ENCODE peak calls at places on chromosomes 2 and 18, in ten cellular contexts. Y is GM10248; T is psoas muscle; H is AG09319; P is foreskin fibroblast; M is endothelial cell; L is HFFc6; F is ascending aorta; N is CD8-positive, alpha-beta T cell; Q is esophagus squamous epithelium. G is an unnamed sample.

GRCh38 chr2:85772019-85772745 is 18.4 kb downstream of the ATOH8 start:
- DNase-seq in Y (no peak), T (peak; percentile 99), H (peak; percentile 100), P (peak; percentile 100), M (no peak), L (peak; percentile 100), F (peak; percentile 93), N (no peak), Q (peak; percentile 24), G (no peak)

GRCh38 chr18:47558110-47558750 is 306.8 kb upstream of the SKOR2 start:
- DNase-seq in Y (no peak), T (no peak), H (no peak), P (no peak), M (no peak), L (no peak), F (no peak), N (no peak), Q (no peak), G (no peak)

GRCh38 chr2:200199576-200200263 is 106.8 kb upstream of the SPATS2L start:
- DNase-seq in Y (no peak), T (no peak), H (no peak), P (no peak), M (no peak), L (no peak), F (no peak), N (no peak), Q (no peak), G (no peak)

GRCh38 chr2:33681333-33681732 is 82.2 kb upstream of the FAM98A start:
- DNase-seq in Y (no peak), T (no peak), H (no peak), P (no peak), M (no peak), L (no peak), F (no peak), N (no peak), Q (no peak), G (no peak)

GRCh38 chr2:131125195-131125757 is 20.1 kb downstream of the PLEKHB2 start:
- DNase-seq in Y (no peak), T (no peak), H (no peak), P (no peak), M (no peak), L (no peak), F (no peak), N (no peak), Q (no peak), G (no peak)

GRCh38 chr18:22098563-22098989 is 70.8 kb upstream of the GATA6 start:
- DNase-seq in Y (no peak), T (no peak), H (no peak), P (no peak), M (no peak), L (no peak), F (no peak), N (no peak), Q (no peak), G (no peak)

GRCh38 chr2:219684721-219685689 is 57.6 kb downstream of the SLC4A3 start:
- DNase-seq in Y (peak; percentile 78), T (peak; percentile 58), H (no peak), P (peak; percentile 51), M (peak; percentile 22), L (no peak), F (peak; percentile 65), N (peak; percentile 2), Q (no peak), G (peak; percentile 29)

GRCh38 chr18:46071894-46072867 is at the start of gene PSTPIP2:
- DNase-seq in Y (peak; percentile 74), T (peak; percentile 73), H (peak; percentile 11), P (peak; percentile 61), M (peak; percentile 62), L (peak; percentile 44), F (no peak), N (peak; percentile 33), Q (no peak), G (peak; percentile 29)

GRCh38 chr2:168345601-168346000 is 98.2 kb upstream of the STK39 start:
- DNase-seq in Y (peak; percentile 26), T (no peak), H (no peak), P (no peak), M (no peak), L (no peak), F (no peak), N (no peak), Q (no peak), G (no peak)

GRCh38 chr18:13321923-13322322 is 103.4 kb downstream of the LDLRAD4 start:
- DNase-seq in Y (no peak), T (no peak), H (no peak), P (no peak), M (no peak), L (no peak), F (no peak), N (no peak), Q (no peak), G (no peak)

GRCh38 chr2:222526480-222527277 is 102.3 kb downstream of the SGPP2 start:
- DNase-seq in Y (no peak), T (no peak), H (no peak), P (no peak), M (no peak), L (no peak), F (no peak), N (no peak), Q (no peak), G (no peak)

GRCh38 chr2:201971516-201972228 is 62.0 kb upstream of the FZD7 start:
- DNase-seq in Y (no peak), T (no peak), H (peak; percentile 27), P (peak; percentile 20), M (no peak), L (no peak), F (no peak), N (no peak), Q (no peak), G (no peak)

GRCh38 chr2:136242687-136243277 is 124.8 kb upstream of the CXCR4 start:
- DNase-seq in Y (no peak), T (no peak), H (no peak), P (no peak), M (no peak), L (no peak), F (no peak), N (no peak), Q (no peak), G (no peak)

GRCh38 chr2:232890536-232890895 is 20.5 kb downstream of the SNORC start:
- DNase-seq in Y (no peak), T (peak; percentile 3), H (no peak), P (no peak), M (no peak), L (no peak), F (no peak), N (no peak), Q (no peak), G (no peak)

GRCh38 chr2:134232868-134233732 is 20.8 kb upstream of the MGAT5 start:
- DNase-seq in Y (no peak), T (no peak), H (no peak), P (no peak), M (no peak), L (peak; percentile 53), F (no peak), N (no peak), Q (no peak), G (no peak)

GRCh38 chr2:127117603-127118002 is 10.6 kb upstream of the BIN1 start:
- DNase-seq in Y (no peak), T (no peak), H (no peak), P (no peak), M (no peak), L (no peak), F (no peak), N (no peak), Q (no peak), G (no peak)

GRCh38 chr2:31694444-31694843 is 113.7 kb upstream of the SRD5A2 start:
- DNase-seq in Y (no peak), T (no peak), H (no peak), P (no peak), M (no peak), L (no peak), F (no peak), N (no peak), Q (no peak), G (no peak)

GRCh38 chr2:239569401-239570090 is 168.7 kb upstream of the HDAC4 start:
- DNase-seq in Y (no peak), T (no peak), H (no peak), P (no peak), M (no peak), L (no peak), F (no peak), N (no peak), Q (no peak), G (peak; percentile 10)

GRCh38 chr2:151482310-151482709 is 72.6 kb downstream of the RIF1 start:
- DNase-seq in Y (no peak), T (no peak), H (no peak), P (no peak), M (no peak), L (no peak), F (no peak), N (no peak), Q (no peak), G (no peak)

GRCh38 chr18:61569176-61569892 is 236.1 kb downstream of the CDH20 start:
- DNase-seq in Y (no peak), T (peak; percentile 19), H (peak; percentile 60), P (peak; percentile 62), M (no peak), L (peak; percentile 60), F (no peak), N (no peak), Q (no peak), G (no peak)
- TF ChIP-seq CTCF in Y (no peak), T (no peak), H (no peak), P (no peak), M (no peak), L (no peak), F (no peak), N (no peak), Q (no peak), G (no peak)

GRCh38 chr2:218398437-218399390 is 954 bp upstream of the CTDSP1 start:
- DNase-seq in Y (peak; percentile 82), T (peak; percentile 85), H (no peak), P (peak; percentile 88), M (peak; percentile 63), L (peak; percentile 34), F (peak; percentile 52), N (peak; percentile 42), Q (no peak), G (peak; percentile 57)
- TF ChIP-seq CTCF in Y (no peak), T (peak; percentile 0), H (no peak), P (no peak), M (no peak), L (peak; percentile 11), F (no peak), N (no peak), Q (no peak), G (no peak)

DNA sequence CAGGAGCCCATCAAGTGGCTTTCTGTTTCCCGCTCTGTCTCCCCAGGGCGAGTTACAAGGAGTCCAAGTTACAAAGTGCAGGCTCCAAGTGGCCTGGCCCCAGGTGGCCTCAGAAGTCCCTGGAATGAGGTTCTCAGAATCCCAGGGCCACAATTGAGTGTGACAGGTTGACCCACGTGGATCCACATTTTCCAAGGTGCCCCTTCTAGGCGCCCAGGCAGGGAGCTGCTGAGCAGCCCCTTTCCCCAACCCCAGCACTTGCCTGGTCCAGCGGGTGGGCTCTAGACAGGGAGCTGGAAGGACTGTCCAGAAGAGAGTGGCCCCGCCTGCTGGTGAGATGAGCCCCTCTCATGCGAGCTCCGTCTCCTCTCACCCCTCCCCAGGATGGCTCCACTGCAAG is 253.4 kb downstream of the CYP26B1 start:
- DNase-seq in Y (peak; percentile 5), T (no peak), H (no peak), P (no peak), M (no peak), L (no peak), F (no peak), N (no peak), Q (no peak), G (no peak)
- TF ChIP-seq CTCF in Y (no peak), T (no peak), H (no peak), P (no peak), M (no peak), L (no peak), F (no peak), N (no peak), Q (no peak), G (no peak)

GRCh38 chr18:1585881-1586488 is 681.3 kb downstream of the ADCYAP1 start:
- DNase-seq in Y (peak; percentile 6), T (no peak), H (peak; percentile 3), P (no peak), M (no peak), L (peak; percentile 28), F (no peak), N (no peak), Q (no peak), G (no peak)
- TF ChIP-seq CTCF in Y (peak; percentile 33), T (peak; percentile 33), H (peak; percentile 39), P (no peak), M (peak; percentile 79), L (peak; percentile 76), F (peak; percentile 40), N (peak; percentile 45), Q (peak; percentile 29), G (no peak)